ENCODE peak calls at places on chromosomes 4 and X, in ten cellular contexts. N is NCI-H1105 treated with DMSO at 0.1 percent for 48 hours; A is left colon; M is anterior cingulate cortex; Y is stimulated activated CD4-positive, alpha-beta T cell treated with anti-CD3 and anti-CD28 coated beads, Interleukin-12 subunit alpha, Interleukin-12 subunit beta, amount 100 ng/mL, for 48 hours; V is AG04450; R is MM.1S; P is NCI-H526; E is activated CD4-positive, alpha-beta T cell treated with anti-CD3 and anti-CD28 coated beads, Interleukin-2, amount 10 ng/mL, durations not matched to agents 7 days and 5 days; K is astrocyte. F is an unnamed sample.

GRCh38 chr4:182297659-182298058 is 54.5 kb downstream of the TENM3 start:
- DNase-seq in R (no peak), Y (no peak), K (peak), N (no peak), A (no peak), P (no peak), E (no peak), M (no peak), V (no peak), F (no peak)

GRCh38 chr4:79403356-79403755 is 4.7 kb downstream of the GK2 start:
- DNase-seq in V (no peak), Y (no peak), K (no peak), M (no peak), N (no peak), E (no peak), P (no peak), A (no peak), R (no peak), F (no peak)

GRCh38 chr4:7518871-7519637 is 84.3 kb upstream of the PSAPL1 start:
- DNase-seq in E (no peak), M (no peak), R (no peak), P (peak), Y (no peak), A (no peak), V (no peak), N (peak), K (no peak), F (no peak)

GRCh38 chrX:11867610-11868345 is 109.7 kb downstream of the MSL3 start:
- DNase-seq in P (no peak), Y (no peak), R (no peak), M (no peak), V (no peak), E (no peak), A (no peak), K (no peak), N (no peak), F (no peak)

GRCh38 chrX:23742693-23743622 is at the start of gene ACOT9:
- DNase-seq in M (peak), R (peak), N (peak), P (peak), V (peak), K (peak), A (peak), E (peak), Y (peak), F (peak)

GRCh38 chrX:14942341-14942740 is 69.1 kb downstream of the MOSPD2 start:
- DNase-seq in V (no peak), R (no peak), A (no peak), Y (no peak), P (no peak), N (no peak), E (no peak), M (no peak), K (no peak), F (no peak)

GRCh38 chrX:7091923-7092322 is 55.6 kb upstream of the STS start:
- DNase-seq in Y (no peak), M (no peak), E (no peak), R (no peak), K (no peak), P (no peak), V (no peak), N (no peak), A (no peak), F (no peak)

GRCh38 chrX:17878028-17878670 is 17.1 kb upstream of the RAI2 start:
- DNase-seq in K (no peak), A (no peak), E (no peak), M (no peak), P (no peak), V (no peak), N (no peak), R (no peak), Y (no peak), F (no peak)

GRCh38 chrX:24231169-24231568 is 81.6 kb downstream of the ZFX start:
- DNase-seq in K (peak), V (peak), R (no peak), Y (no peak), E (no peak), M (no peak), N (no peak), A (no peak), P (no peak), F (no peak)

GRCh38 chrX:57447856-57448255 is 144.0 kb upstream of the ZXDB start:
- DNase-seq in M (no peak), P (no peak), R (no peak), Y (no peak), E (no peak), K (no peak), N (no peak), A (no peak), V (no peak), F (no peak)

GRCh38 chrX:56802921-56803848 is 74.1 kb downstream of the NBDY start:
- DNase-seq in K (peak), M (peak), V (no peak), N (peak), E (peak), Y (no peak), P (no peak), R (peak), A (peak), F (peak)

GRCh38 chr4:184911310-184911709 is 85.5 kb upstream of the ACSL1 start:
- DNase-seq in V (no peak), N (peak), Y (peak), R (no peak), K (peak), M (no peak), P (no peak), E (no peak), A (no peak), F (no peak)

GRCh38 chrX:137575596-137576255 is 9.8 kb downstream of the ZIC3 start:
- DNase-seq in R (no peak), M (no peak), E (no peak), Y (no peak), P (no peak), K (no peak), N (no peak), V (no peak), A (no peak), F (no peak)

GRCh38 chr4:81919238-81919637 is 447.5 kb upstream of the RASGEF1B start:
- DNase-seq in P (peak), K (no peak), Y (no peak), V (no peak), N (no peak), E (no peak), M (no peak), R (peak), A (no peak), F (no peak)

GRCh38 chr4:71230258-71230594 is 108.6 kb upstream of the SLC4A4 start:
- DNase-seq in A (peak), R (no peak), Y (no peak), N (no peak), V (no peak), E (no peak), K (no peak), M (no peak), P (no peak), F (no peak)

GRCh38 chr4:153257151-153257620 is 52.9 kb downstream of the TRIM2 start:
- DNase-seq in V (peak), N (peak), Y (peak), P (peak), M (peak), A (no peak), E (peak), K (peak), R (no peak), F (no peak)

GRCh38 chrX:3295731-3296130 is 50.7 kb downstream of the MXRA5 start:
- DNase-seq in N (no peak), A (no peak), R (no peak), K (no peak), M (no peak), P (peak), V (no peak), Y (no peak), E (no peak), F (no peak)

GRCh38 chr4:152352645-152353116 is 183.2 kb downstream of the FBXW7 start:
- DNase-seq in N (peak), K (peak), Y (no peak), P (peak), A (peak), R (no peak), M (no peak), E (no peak), V (peak), F (peak)

GRCh38 chrX:153744210-153745066 is 19.6 kb upstream of the PLXNB3 start:
- DNase-seq in K (no peak), A (no peak), V (no peak), N (peak), R (no peak), Y (no peak), P (peak), E (no peak), M (no peak), F (no peak)

GRCh38 chr4:151665022-151665421 is 95.8 kb downstream of the GATB start:
- DNase-seq in P (no peak), K (no peak), N (no peak), R (no peak), A (no peak), V (no peak), M (no peak), Y (no peak), E (no peak), F (no peak)

GRCh38 chr4:153211986-153212720 is 7.9 kb downstream of the TRIM2 start:
- DNase-seq in N (no peak), K (peak), R (no peak), M (no peak), V (no peak), E (no peak), Y (no peak), P (peak), A (no peak), F (no peak)

GRCh38 chr4:109977854-109978501 is 65.3 kb downstream of the EGF start:
- DNase-seq in P (peak), K (peak), R (peak), N (peak), V (no peak), Y (no peak), E (no peak), M (no peak), A (no peak), F (no peak)

GRCh38 chrX:270848-271367 is 10.3 kb upstream of the PLCXD1 start:
- DNase-seq in K (no peak), R (no peak), Y (no peak), A (no peak), P (no peak), N (no peak), E (peak), M (no peak), V (no peak), F (no peak)

GRCh38 chrX:110056419-110056818 is 53.5 kb downstream of the TMEM164 start:
- DNase-seq in V (no peak), A (no peak), E (no peak), N (no peak), R (no peak), K (no peak), Y (no peak), M (no peak), P (peak), F (no peak)

GRCh38 chr4:87916636-87917035 is 58.9 kb upstream of the SPP1 start:
- DNase-seq in V (no peak), K (peak), N (no peak), Y (no peak), P (no peak), R (no peak), M (no peak), E (no peak), A (no peak), F (no peak)

GRCh38 chrX:47179221-47179927 is 14.3 kb upstream of the UBA1 start:
- DNase-seq in A (no peak), R (no peak), E (no peak), V (no peak), P (no peak), M (peak), K (no peak), Y (no peak), N (no peak), F (no peak)

GRCh38 chrX:30971761-30972603 is 82.9 kb upstream of the TAB3 start:
- DNase-seq in P (peak), N (peak), E (peak), R (peak), M (no peak), Y (no peak), K (peak), V (peak), A (no peak), F (no peak)

F was measured in GM12878.